ENCODE peak calls at places on chromosomes 12 and 14, in ten cellular contexts. Z, T, A, X, M, G, C, U, B and H are unnamed samples.

GRCh38 chr14:70624972-70625371 is 16.7 kb upstream of the TTC9 start:
- DNase-seq in Z (no peak), T (no peak), A (no peak), X (no peak), M (no peak), G (no peak), C (no peak), U (no peak), B (no peak), H (no peak)

GRCh38 chr12:77087427-77087826 is 22.1 kb upstream of the E2F7 start:
- DNase-seq in Z (no peak), T (no peak), A (no peak), X (no peak), M (no peak), G (no peak), C (peak; percentile 95), U (no peak), B (no peak), H (no peak)

GRCh38 chr12:42372154-42372791 is 46.3 kb downstream of the PPHLN1 start:
- DNase-seq in Z (no peak), T (no peak), A (no peak), X (peak; percentile 42), M (no peak), G (no peak), C (peak; percentile 46), U (peak; percentile 71), B (no peak), H (no peak)

GRCh38 chr14:71783101-71783500 is 149.1 kb upstream of the RGS6 start:
- DNase-seq in Z (no peak), T (no peak), A (no peak), X (no peak), M (no peak), G (no peak), C (no peak), U (no peak), B (no peak), H (no peak)

GRCh38 chr12:69067713-69068112 is 134.7 kb upstream of the CPM start:
- DNase-seq in Z (no peak), T (no peak), A (no peak), X (no peak), M (no peak), G (no peak), C (no peak), U (no peak), B (no peak), H (no peak)

GRCh38 chr14:61553730-61554641 is 141.3 kb upstream of the HIF1A start:
- DNase-seq in Z (peak; percentile 67), T (no peak), A (no peak), X (no peak), M (no peak), G (no peak), C (peak; percentile 98), U (no peak), B (no peak), H (peak; percentile 82)

GRCh38 chr14:104283197-104284106 is 145.1 kb downstream of the KIF26A start:
- DNase-seq in Z (peak; percentile 4), T (peak; percentile 12), A (peak; percentile 71), X (no peak), M (peak; percentile 65), G (no peak), C (no peak), U (no peak), B (no peak), H (no peak)

GRCh38 chr14:90053044-90053443 is 8.8 kb upstream of the KCNK13 start:
- DNase-seq in Z (no peak), T (no peak), A (no peak), X (no peak), M (no peak), G (no peak), C (peak; percentile 45), U (no peak), B (no peak), H (no peak)

GRCh38 chr14:43877351-43877900 is 629.7 kb downstream of the FSCB start:
- DNase-seq in Z (no peak), T (no peak), A (no peak), X (no peak), M (no peak), G (no peak), C (no peak), U (no peak), B (no peak), H (no peak)

GRCh38 chr12:69457433-69457832 is 12.8 kb upstream of the FRS2 start:
- DNase-seq in Z (no peak), T (no peak), A (no peak), X (no peak), M (no peak), G (no peak), C (no peak), U (no peak), B (no peak), H (no peak)

GRCh38 chr12:67042697-67043131 is 226.4 kb upstream of the CAND1 start:
- DNase-seq in Z (no peak), T (no peak), A (no peak), X (no peak), M (no peak), G (no peak), C (peak; percentile 1), U (no peak), B (no peak), H (no peak)

GRCh38 chr12:82554529-82554928 is 132.2 kb upstream of the TMTC2 start:
- DNase-seq in Z (no peak), T (no peak), A (no peak), X (no peak), M (no peak), G (no peak), C (no peak), U (no peak), B (no peak), H (no peak)

GRCh38 chr12:54935235-54935951 is 49.2 kb downstream of the TESPA1 start:
- DNase-seq in Z (no peak), T (no peak), A (no peak), X (peak; percentile 77), M (no peak), G (peak; percentile 42), C (peak; percentile 91), U (peak; percentile 55), B (no peak), H (no peak)

GRCh38 chr12:48351022-48351708 is 446 bp upstream of the ZNF641 start:
- DNase-seq in Z (peak; percentile 85), T (peak; percentile 84), A (peak; percentile 77), X (peak; percentile 40), M (peak; percentile 93), G (peak; percentile 58), C (peak; percentile 59), U (no peak), B (peak; percentile 82), H (peak; percentile 60)

GRCh38 chr14:84152452-84152851 is 1377.5 kb upstream of the FLRT2 start:
- DNase-seq in Z (no peak), T (no peak), A (no peak), X (no peak), M (no peak), G (no peak), C (no peak), U (no peak), B (no peak), H (no peak)

GRCh38 chr12:6171409-6172015 is 28.7 kb upstream of the CD9 start:
- DNase-seq in Z (peak; percentile 31), T (no peak), A (no peak), X (no peak), M (peak; percentile 69), G (no peak), C (no peak), U (no peak), B (peak; percentile 45), H (no peak)

GRCh38 chr14:95039993-95040348 is 117.4 kb downstream of the DICER1 start:
- DNase-seq in Z (no peak), T (no peak), A (no peak), X (no peak), M (peak; percentile 57), G (no peak), C (no peak), U (no peak), B (peak; percentile 30), H (peak; percentile 10)

GRCh38 chr14:62696261-62696968 is 348.8 kb downstream of the KCNH5 start:
- DNase-seq in Z (no peak), T (no peak), A (no peak), X (no peak), M (no peak), G (no peak), C (no peak), U (no peak), B (no peak), H (no peak)

GRCh38 chr14:62691613-62692489 is 353.4 kb downstream of the KCNH5 start:
- DNase-seq in Z (peak; percentile 63), T (no peak), A (no peak), X (no peak), M (no peak), G (peak; percentile 86), C (peak; percentile 97), U (no peak), B (peak; percentile 53), H (peak; percentile 40)

GRCh38 chr14:62694075-62694474 is 351.2 kb downstream of the KCNH5 start:
- DNase-seq in Z (no peak), T (no peak), A (no peak), X (no peak), M (no peak), G (no peak), C (peak; percentile 99), U (no peak), B (no peak), H (no peak)

GRCh38 chr14:62689741-62690140 is 355.5 kb downstream of the KCNH5 start:
- DNase-seq in Z (no peak), T (no peak), A (no peak), X (no peak), M (no peak), G (no peak), C (no peak), U (no peak), B (no peak), H (no peak)

GRCh38 chr14:62692490-62693106 is 352.7 kb downstream of the KCNH5 start:
- DNase-seq in Z (no peak), T (no peak), A (no peak), X (no peak), M (no peak), G (no peak), C (peak; percentile 51), U (no peak), B (no peak), H (no peak)
- TF ChIP-seq POLR2A in Z (no peak), T (no peak), A (no peak), X (no peak), M (no peak), G (no peak), C (no peak), U (no peak), B (no peak), H (no peak)

GRCh38 chr12:123436017-123436964 is at the start of gene RILPL2:
- DNase-seq in Z (peak; percentile 86), T (peak; percentile 87), A (peak; percentile 92), X (peak; percentile 47), M (peak; percentile 95), G (peak; percentile 91), C (peak; percentile 65), U (peak; percentile 84), B (peak; percentile 96), H (peak; percentile 98)
- TF ChIP-seq POLR2A in Z (peak; percentile 71), T (peak; percentile 35), A (peak; percentile 58), X (no peak), M (peak; percentile 39), G (peak; percentile 87), C (no peak), U (peak; percentile 76), B (no peak), H (no peak)

GRCh38 chr14:36320210-36321003 is at the start of gene MBIP:
- DNase-seq in Z (peak; percentile 94), T (peak; percentile 86), A (peak; percentile 92), X (peak; percentile 96), M (peak; percentile 95), G (peak; percentile 91), C (peak; percentile 97), U (peak; percentile 98), B (peak; percentile 97), H (peak; percentile 94)
- TF ChIP-seq POLR2A in Z (peak; percentile 86), T (no peak), A (peak; percentile 72), X (peak; percentile 80), M (peak; percentile 58), G (peak; percentile 63), C (peak; percentile 56), U (peak; percentile 66), B (no peak), H (no peak)

GRCh38 chr12:51320311-51320694 is 3.7 kb downstream of the BIN2 start:
- DNase-seq in Z (no peak), T (no peak), A (no peak), X (no peak), M (no peak), G (no peak), C (no peak), U (no peak), B (no peak), H (no peak)
- TF ChIP-seq POLR2A in Z (no peak), T (no peak), A (no peak), X (no peak), M (no peak), G (no peak), C (no peak), U (no peak), B (no peak), H (no peak)